ENCODE peak calls at places on chromosomes 11 and 22, in four cellular contexts. One of them, this sample, is unnamed.
A peak's percentile ranks its signal among the peaks of the same experiment; 100 is the strongest.

GRCh38 chr11:12585861-12586260 is 88.4 kb upstream of the TEAD1 start:
- DNase-seq in BE2C: no peak
- DNase-seq in A549: no peak
- DNase-seq in neural progenitor cell: no peak
- DNase-seq in this sample: no peak

GRCh38 chr11:124788521-124788920 is 11.7 kb downstream of the MSANTD2 start:
- DNase-seq in BE2C: no peak
- DNase-seq in A549: no peak
- DNase-seq in neural progenitor cell: no peak
- DNase-seq in this sample: no peak

GRCh38 chr11:69536406-69536805 is 54.9 kb downstream of the LINC01488 start:
- DNase-seq in BE2C: no peak
- DNase-seq in A549: no peak
- DNase-seq in neural progenitor cell: no peak
- DNase-seq in this sample: no peak

GRCh38 chr22:29346659-29347058 is 31.2 kb upstream of the RASL10A start:
- DNase-seq in BE2C: no peak
- DNase-seq in A549: no peak
- DNase-seq in neural progenitor cell: no peak
- DNase-seq in this sample: no peak

GRCh38 chr11:122642472-122642922 is 13.0 kb upstream of the UBASH3B start:
- DNase-seq in BE2C: no peak
- DNase-seq in A549: peak; percentile 82
- DNase-seq in neural progenitor cell: no peak
- DNase-seq in this sample: peak; percentile 66

GRCh38 chr11:65181569-65182257 is at the start of gene CAPN1:
- DNase-seq in BE2C: peak; percentile 71
- DNase-seq in A549: peak; percentile 79
- DNase-seq in neural progenitor cell: peak; percentile 75
- DNase-seq in this sample: peak; percentile 95

GRCh38 chr11:101458161-101458560 is 125.6 kb downstream of the TRPC6 start:
- DNase-seq in BE2C: no peak
- DNase-seq in A549: no peak
- DNase-seq in neural progenitor cell: no peak
- DNase-seq in this sample: no peak

GRCh38 chr11:88552377-88553029 is 215.0 kb upstream of the CTSC start:
- DNase-seq in BE2C: peak; percentile 59
- DNase-seq in A549: peak; percentile 41
- DNase-seq in neural progenitor cell: peak; percentile 73
- DNase-seq in this sample: peak; percentile 75

GRCh38 chr11:14185461-14185860 is 173.5 kb downstream of the RRAS2 start:
- DNase-seq in BE2C: no peak
- DNase-seq in A549: no peak
- DNase-seq in neural progenitor cell: no peak
- DNase-seq in this sample: no peak
- H3K9me3 ChIP-seq in BE2C: no peaks in the 10 kb centered on the region
- H3K9me3 ChIP-seq in A549: no peaks in the 10 kb centered on the region
- H3K9me3 ChIP-seq in neural progenitor cell: no peaks in the 10 kb centered on the region
- H3K9me3 ChIP-seq in this sample: no peaks in the 10 kb centered on the region

DNA sequence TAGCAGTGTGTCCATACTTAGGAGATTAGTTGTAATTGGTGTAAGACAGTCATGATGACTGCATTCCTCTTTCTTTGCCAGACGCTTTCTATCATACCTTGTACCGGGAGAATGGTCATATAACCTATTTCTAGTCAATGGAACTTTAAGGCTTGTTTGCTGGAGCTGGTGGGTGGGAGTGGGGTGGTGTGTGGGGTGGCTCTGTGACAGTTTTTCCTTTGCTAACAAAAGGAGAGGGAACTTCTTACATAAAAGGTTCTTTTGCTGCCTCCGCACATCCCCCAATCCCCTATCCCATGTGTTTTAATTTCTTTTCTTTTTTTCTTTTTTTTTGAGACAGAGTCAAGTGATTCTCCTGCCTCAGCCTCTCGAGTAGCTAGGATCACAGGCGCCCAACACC is 9.8 kb upstream of the NUCB2 start:
- DNase-seq in BE2C: no peak
- DNase-seq in A549: no peak
- DNase-seq in neural progenitor cell: no peak
- DNase-seq in this sample: no peak
- H3K9me3 ChIP-seq in BE2C: no peaks in the 10 kb centered on the region
- H3K9me3 ChIP-seq in A549: no peaks in the 10 kb centered on the region
- H3K9me3 ChIP-seq in neural progenitor cell: no peaks in the 10 kb centered on the region
- H3K9me3 ChIP-seq in this sample: no peaks in the 10 kb centered on the region

GRCh38 chr11:104968856-104969776 is 742 bp upstream of the CASP4 start:
- DNase-seq in BE2C: peak; percentile 25
- DNase-seq in A549: no peak
- DNase-seq in neural progenitor cell: peak; percentile 43
- DNase-seq in this sample: peak; percentile 72
- H3K9me3 ChIP-seq in BE2C: no peaks in the 10 kb centered on the region
- H3K9me3 ChIP-seq in A549: peaks cover 3% of the 10 kb centered on the region
- H3K9me3 ChIP-seq in neural progenitor cell: no peaks in the 10 kb centered on the region
- H3K9me3 ChIP-seq in this sample: peaks cover 4% of the 10 kb centered on the region

GRCh38 chr11:2647167-2647566 is 52.6 kb downstream of the KCNQ1OT1 start:
- DNase-seq in BE2C: no peak
- DNase-seq in A549: no peak
- DNase-seq in neural progenitor cell: no peak
- DNase-seq in this sample: no peak
- H3K9me3 ChIP-seq in BE2C: no peaks in the 10 kb centered on the region
- H3K9me3 ChIP-seq in A549: peaks cover 98% of the 10 kb centered on the region
- H3K9me3 ChIP-seq in neural progenitor cell: peaks cover 52% of the 10 kb centered on the region
- H3K9me3 ChIP-seq in this sample: peaks cover 92% of the 10 kb centered on the region

GRCh38 chr11:108203075-108203474 is 19.4 kb downstream of the NPAT start:
- DNase-seq in BE2C: no peak
- DNase-seq in A549: no peak
- DNase-seq in neural progenitor cell: no peak
- DNase-seq in this sample: no peak

GRCh38 chr11:108204376-108204775 is 18.1 kb downstream of the NPAT start:
- DNase-seq in BE2C: no peak
- DNase-seq in A549: no peak
- DNase-seq in neural progenitor cell: no peak
- DNase-seq in this sample: no peak

GRCh38 chr11:108206171-108206570 is 16.3 kb downstream of the NPAT start:
- DNase-seq in BE2C: no peak
- DNase-seq in A549: no peak
- DNase-seq in neural progenitor cell: no peak
- DNase-seq in this sample: no peak

GRCh38 chr11:108206969-108207682 is 15.3 kb downstream of the NPAT start:
- DNase-seq in BE2C: no peak
- DNase-seq in A549: no peak
- DNase-seq in neural progenitor cell: no peak
- DNase-seq in this sample: no peak

DNA sequence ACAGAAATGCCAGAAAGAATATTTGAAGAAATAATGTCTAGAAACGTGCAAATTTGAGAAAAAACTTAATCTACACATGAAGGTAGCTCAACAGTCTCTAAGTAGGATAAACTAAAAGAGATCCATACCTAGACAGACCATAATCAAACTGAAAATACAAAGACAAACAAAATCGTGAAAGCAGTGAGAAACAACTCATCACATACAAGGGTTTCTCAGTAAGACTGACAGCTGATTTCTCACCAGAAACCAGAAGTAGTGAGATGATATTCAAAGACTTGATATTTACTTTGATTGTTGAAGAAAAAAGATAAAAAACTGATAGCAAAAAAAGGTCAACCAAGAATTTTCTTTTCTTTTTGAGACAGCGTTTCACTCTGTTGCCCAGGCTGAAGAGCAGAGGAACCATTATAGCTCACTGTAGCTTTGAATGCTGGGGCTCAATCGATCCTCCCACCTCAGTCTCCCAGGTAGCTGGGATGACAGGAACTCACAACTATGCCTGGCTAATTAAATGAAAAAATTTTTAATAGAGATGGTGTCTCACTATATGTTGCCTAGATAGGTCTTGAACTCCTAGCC is 17.4 kb downstream of the NPAT start:
- DNase-seq in BE2C: no peak
- DNase-seq in A549: no peak
- DNase-seq in neural progenitor cell: no peak
- DNase-seq in this sample: no peak
- H3K9me3 ChIP-seq in BE2C: no peaks in the 10 kb centered on the region
- H3K9me3 ChIP-seq in A549: no peaks in the 10 kb centered on the region
- H3K9me3 ChIP-seq in neural progenitor cell: no peaks in the 10 kb centered on the region
- H3K9me3 ChIP-seq in this sample: peaks cover 37% of the 10 kb centered on the region

GRCh38 chr11:71062199-71062598 is 190.2 kb downstream of the SHANK2 start:
- DNase-seq in BE2C: no peak
- DNase-seq in A549: no peak
- DNase-seq in neural progenitor cell: no peak
- DNase-seq in this sample: no peak
- H3K9me3 ChIP-seq in BE2C: no peaks in the 10 kb centered on the region
- H3K9me3 ChIP-seq in A549: no peaks in the 10 kb centered on the region
- H3K9me3 ChIP-seq in neural progenitor cell: no peaks in the 10 kb centered on the region
- H3K9me3 ChIP-seq in this sample: no peaks in the 10 kb centered on the region

GRCh38 chr11:72306186-72306585 is 62.2 kb upstream of the PHOX2A start:
- DNase-seq in BE2C: no peak
- DNase-seq in A549: no peak
- DNase-seq in neural progenitor cell: no peak
- DNase-seq in this sample: no peak

GRCh38 chr11:72307439-72307838 is 63.5 kb upstream of the PHOX2A start:
- DNase-seq in BE2C: peak; percentile 78
- DNase-seq in A549: no peak
- DNase-seq in neural progenitor cell: no peak
- DNase-seq in this sample: no peak

GRCh38 chr11:72305077-72305476 is 61.1 kb upstream of the PHOX2A start:
- DNase-seq in BE2C: no peak
- DNase-seq in A549: no peak
- DNase-seq in neural progenitor cell: no peak
- DNase-seq in this sample: no peak

GRCh38 chr11:72308226-72309073 is 64.5 kb upstream of the PHOX2A start:
- DNase-seq in BE2C: peak; percentile 98
- DNase-seq in A549: no peak
- DNase-seq in neural progenitor cell: no peak
- DNase-seq in this sample: no peak

DNA sequence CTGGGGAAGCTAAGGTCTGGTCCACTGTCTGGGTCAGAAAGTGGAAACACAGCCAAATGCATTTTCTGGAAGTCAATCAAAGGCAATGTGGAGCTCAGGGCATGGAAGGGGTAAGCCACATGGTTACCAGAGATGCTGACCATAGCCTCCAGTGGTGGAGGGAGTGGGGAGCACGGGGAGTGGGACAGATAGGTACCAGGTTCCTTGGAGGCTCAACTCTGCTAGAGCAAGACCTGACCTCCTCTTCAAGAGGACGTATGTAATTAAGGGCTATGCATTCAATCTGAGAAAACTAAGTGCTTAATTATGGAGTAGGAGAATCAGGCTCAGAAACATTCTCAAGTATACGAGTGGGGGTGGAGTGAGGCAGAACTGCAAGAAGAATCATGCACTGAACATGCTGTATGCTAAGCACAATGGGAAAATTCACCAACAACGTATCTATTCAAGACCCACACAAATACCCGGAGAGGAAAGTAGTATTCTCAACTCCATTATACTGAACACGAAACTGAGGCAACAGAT is 65.2 kb upstream of the PHOX2A start:
- DNase-seq in BE2C: no peak
- DNase-seq in A549: no peak
- DNase-seq in neural progenitor cell: no peak
- DNase-seq in this sample: no peak
- H3K9me3 ChIP-seq in BE2C: no peaks in the 10 kb centered on the region
- H3K9me3 ChIP-seq in A549: no peaks in the 10 kb centered on the region
- H3K9me3 ChIP-seq in neural progenitor cell: no peaks in the 10 kb centered on the region
- H3K9me3 ChIP-seq in this sample: no peaks in the 10 kb centered on the region